ENCODE peak calls at places on chromosomes 11 and 22, in nine cellular contexts. R is fibroblast of lung, V is GM20000, H is esophagus squamous epithelium, W is astrocyte, F is GM06990, D is cardiac fibroblast, Y is prostate gland, O is heart left ventricle. X is an unnamed sample.

GRCh38 chr22:20605328-20605727 is 97.9 kb downstream of the MED15 start:
- DNase-seq in O (no peak), R (no peak), V (no peak), D (no peak), W (no peak), F (no peak), H (no peak), Y (no peak), X (no peak)

GRCh38 chr11:67422894-67423293 is 5.4 kb upstream of the RPS6KB2 start:
- DNase-seq in D (no peak), O (no peak), F (no peak), R (no peak), H (no peak), Y (no peak), V (no peak), W (no peak), X (no peak)

GRCh38 chr22:19968450-19968891 is 26.9 kb upstream of the TXNRD2 start:
- DNase-seq in R (no peak), D (no peak), H (no peak), O (no peak), W (no peak), F (no peak), V (no peak), Y (no peak), X (no peak)

GRCh38 chr11:117183724-117184349 is 5.3 kb downstream of the SIDT2 start:
- DNase-seq in R (no peak), D (no peak), Y (peak), H (no peak), F (no peak), O (no peak), W (no peak), V (no peak), X (no peak)

GRCh38 chr11:70082829-70083228 is 4.7 kb downstream of the ANO1 start:
- DNase-seq in D (no peak), W (no peak), Y (no peak), H (no peak), V (no peak), O (no peak), F (no peak), R (no peak), X (no peak)

GRCh38 chr22:49398115-49398514 is 429.6 kb downstream of the BRD1 start:
- DNase-seq in Y (peak), F (no peak), W (no peak), O (no peak), H (no peak), R (no peak), V (no peak), D (no peak), X (no peak)

GRCh38 chr11:128937480-128937879 is 5.2 kb downstream of the TP53AIP1 start:
- DNase-seq in F (no peak), V (no peak), D (no peak), O (no peak), Y (no peak), R (no peak), H (no peak), W (no peak), X (no peak)

GRCh38 chr11:3223932-3224729 is 5.5 kb upstream of the MRGPRG start:
- DNase-seq in V (no peak), W (no peak), H (no peak), Y (no peak), O (no peak), D (no peak), R (no peak), F (no peak), X (no peak)

GRCh38 chr22:42939941-42940653 is 74.9 kb downstream of the PACSIN2 start:
- DNase-seq in W (peak), R (peak), O (peak), F (no peak), V (no peak), D (peak), H (no peak), Y (peak), X (no peak)

GRCh38 chr22:31241936-31242335 is 29.8 kb downstream of the LIMK2 start:
- DNase-seq in W (peak), Y (no peak), R (peak), H (no peak), F (no peak), V (no peak), O (no peak), D (peak), X (no peak)

GRCh38 chr22:42623756-42624446 is 9.2 kb upstream of the POLDIP3 start:
- DNase-seq in F (no peak), V (no peak), D (no peak), W (no peak), R (no peak), H (no peak), O (no peak), Y (no peak), X (no peak)

GRCh38 chr11:48013269-48013901 is 33.0 kb downstream of the PTPRJ start:
- DNase-seq in D (no peak), W (no peak), R (peak), H (no peak), F (peak), Y (peak), O (peak), V (peak), X (peak)

GRCh38 chr11:128766687-128767086 is 72.8 kb downstream of the FLI1 start:
- DNase-seq in D (peak), V (no peak), H (no peak), O (peak), W (no peak), Y (no peak), R (peak), F (no peak), X (no peak)

GRCh38 chr11:116534270-116534975 is 238.4 kb downstream of the BUD13 start:
- DNase-seq in D (no peak), R (no peak), V (no peak), Y (no peak), F (no peak), H (no peak), O (no peak), W (no peak), X (no peak)

GRCh38 chr11:128171496-128171895 is 415.9 kb downstream of the ETS1 start:
- DNase-seq in R (peak), O (no peak), F (no peak), Y (no peak), W (peak), H (no peak), D (peak), V (no peak), X (no peak)

GRCh38 chr11:87445002-87445401 is 407.3 kb downstream of the TMEM135 start:
- DNase-seq in V (no peak), F (no peak), Y (no peak), O (no peak), D (no peak), R (peak), W (peak), H (no peak), X (no peak)

DNA sequence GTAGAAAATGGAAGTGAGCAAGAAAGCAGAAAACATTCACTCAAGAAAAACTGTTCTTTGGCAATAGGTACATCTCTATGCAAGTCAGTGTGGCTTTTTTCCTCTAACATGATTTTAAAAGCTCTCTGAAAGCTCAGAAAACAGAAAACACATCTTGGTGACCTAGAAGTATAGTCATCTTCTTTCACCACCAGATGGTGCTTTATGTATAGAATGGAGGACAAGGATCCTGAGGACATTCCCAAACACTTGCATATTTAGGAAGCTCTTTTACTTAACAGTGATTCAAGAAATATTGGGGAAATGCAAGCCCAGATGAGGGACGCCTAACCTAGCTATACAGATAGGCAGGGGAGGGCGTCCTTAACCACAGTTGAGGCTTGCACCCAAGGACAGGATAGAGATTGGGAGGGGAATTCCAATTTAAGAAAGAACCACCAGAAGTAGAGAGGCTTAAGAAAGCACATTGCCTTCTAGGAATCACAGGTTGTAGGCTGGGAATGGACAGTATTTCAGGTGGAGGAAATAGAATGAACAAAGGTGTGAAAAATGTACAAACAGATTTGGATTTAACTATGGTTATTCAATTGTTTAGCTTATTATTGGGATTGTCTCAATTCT is 13.8 kb upstream of the CCDC81 start:
- DNase-seq in R (peak), O (no peak), H (no peak), W (peak), D (peak), F (no peak), V (no peak), Y (no peak), X (peak)
- TF ChIP-seq CTCF in R (peak), O (no peak), H (peak), W (peak), D (peak), F (no peak), V (no peak), Y (no peak), X (peak)

DNA sequence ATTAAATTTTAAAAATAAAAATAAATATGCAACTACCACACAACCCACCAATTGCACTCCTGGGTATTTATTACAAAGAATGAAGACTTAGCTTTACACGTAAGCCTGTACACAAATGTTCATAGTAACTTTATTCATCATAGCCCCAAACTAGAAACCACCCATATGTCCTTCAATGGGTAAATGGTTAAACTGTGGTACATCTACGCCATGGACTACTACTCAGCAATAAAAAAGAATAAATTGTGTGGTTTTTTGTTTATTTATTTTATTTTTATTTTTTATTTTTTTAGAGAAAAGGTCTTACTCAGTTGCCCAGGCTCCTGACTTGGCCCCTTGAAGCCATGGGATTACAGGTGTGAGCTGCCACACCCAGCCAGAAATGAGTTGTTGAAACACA is 14.6 kb downstream of the GAL start:
- DNase-seq in W (no peak), V (no peak), Y (no peak), F (no peak), D (no peak), R (no peak), H (no peak), O (no peak), X (no peak)
- TF ChIP-seq CTCF in W (no peak), V (no peak), Y (no peak), F (no peak), D (no peak), R (no peak), H (no peak), O (no peak), X (no peak)

GRCh38 chr22:22195265-22196017 is 49.1 kb upstream of the VPREB1 start:
- DNase-seq in D (peak), W (peak), O (peak), R (peak), Y (peak), V (peak), F (peak), H (no peak), X (peak)
- TF ChIP-seq CTCF in D (peak), W (peak), O (peak), R (peak), Y (peak), V (peak), F (peak), H (peak), X (peak)

DNA sequence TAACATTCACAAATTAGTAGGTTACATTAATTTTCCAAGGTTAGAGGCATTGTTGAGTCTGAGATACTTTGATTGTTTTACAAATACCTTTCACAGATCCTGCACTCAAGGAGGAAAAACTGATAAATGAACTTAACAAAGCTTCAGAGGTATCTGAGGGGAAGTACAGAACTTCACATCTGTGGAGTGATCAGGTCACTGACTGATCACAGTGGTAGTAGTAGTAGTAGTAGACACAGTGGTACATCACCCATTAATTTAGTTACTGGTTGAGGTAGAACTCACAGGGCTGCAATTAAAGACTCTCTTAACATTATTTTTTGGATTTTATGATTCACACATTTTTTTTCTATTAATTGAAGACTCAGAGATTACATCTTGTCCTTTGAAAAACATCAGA is 56.7 kb downstream of the DCUN1D5 start:
- DNase-seq in F (no peak), D (no peak), O (no peak), Y (no peak), W (no peak), R (no peak), H (no peak), V (no peak), X (no peak)
- TF ChIP-seq CTCF in F (no peak), D (no peak), O (no peak), Y (no peak), W (no peak), R (no peak), H (no peak), V (no peak), X (no peak)

DNA sequence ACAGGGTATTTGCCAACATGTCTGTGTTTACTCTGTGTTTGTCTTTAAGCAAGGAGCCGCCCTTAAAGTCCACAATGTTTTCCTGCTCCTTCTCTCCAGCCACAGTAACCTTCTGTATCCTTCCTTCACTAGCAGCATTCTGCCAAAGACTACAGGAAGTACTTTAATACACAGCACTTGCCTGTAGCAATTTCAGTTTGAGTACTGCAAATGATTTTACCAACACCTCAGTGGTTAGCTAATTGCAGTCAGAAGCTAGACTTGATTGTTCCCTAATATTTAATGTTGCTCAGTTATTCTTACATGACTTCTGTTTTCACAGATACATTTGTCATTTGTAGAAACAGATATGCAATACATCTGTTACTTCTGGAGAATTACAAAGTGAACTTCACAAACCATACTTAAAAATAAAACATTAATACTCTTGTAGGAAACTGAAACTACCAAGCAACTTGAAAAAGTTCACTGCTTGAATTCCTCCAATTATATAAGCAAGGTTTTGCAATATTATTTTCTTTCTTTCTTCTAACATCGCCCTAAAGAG is 69.1 kb downstream of the FCHSD2 start:
- DNase-seq in H (no peak), R (peak), D (peak), W (no peak), V (peak), Y (peak), F (peak), O (no peak), X (peak)
- TF ChIP-seq CTCF in H (no peak), R (no peak), D (no peak), W (no peak), V (no peak), Y (no peak), F (no peak), O (no peak), X (no peak)

GRCh38 chr11:125873881-125874555 is 13.4 kb upstream of the HYLS1 start:
- DNase-seq in W (no peak), F (no peak), O (no peak), Y (no peak), H (no peak), V (no peak), R (no peak), D (no peak), X (no peak)
- TF ChIP-seq CTCF in W (no peak), F (no peak), O (no peak), Y (no peak), H (no peak), V (no peak), R (no peak), D (no peak), X (no peak)

GRCh38 chr11:842370-843002 is at the start of the genes POLR2L and TSPAN4:
- DNase-seq in F (peak), W (peak), R (peak), Y (peak), H (peak), O (peak), V (peak), D (peak), X (peak)

GRCh38 chr11:843086-843704 is 543 bp downstream of the TSPAN4 start:
- DNase-seq in O (no peak), F (no peak), Y (no peak), R (no peak), V (no peak), H (no peak), W (no peak), D (no peak), X (no peak)

GRCh38 chr11:845872-846271 is 3.2 kb downstream of the TSPAN4 start:
- DNase-seq in D (peak), F (no peak), Y (no peak), H (no peak), W (no peak), R (no peak), O (no peak), V (no peak), X (no peak)

GRCh38 chr11:844693-845644 is 2.3 kb downstream of the TSPAN4 start:
- DNase-seq in W (peak), D (peak), R (peak), O (peak), H (no peak), V (peak), Y (peak), F (no peak), X (peak)

DNA sequence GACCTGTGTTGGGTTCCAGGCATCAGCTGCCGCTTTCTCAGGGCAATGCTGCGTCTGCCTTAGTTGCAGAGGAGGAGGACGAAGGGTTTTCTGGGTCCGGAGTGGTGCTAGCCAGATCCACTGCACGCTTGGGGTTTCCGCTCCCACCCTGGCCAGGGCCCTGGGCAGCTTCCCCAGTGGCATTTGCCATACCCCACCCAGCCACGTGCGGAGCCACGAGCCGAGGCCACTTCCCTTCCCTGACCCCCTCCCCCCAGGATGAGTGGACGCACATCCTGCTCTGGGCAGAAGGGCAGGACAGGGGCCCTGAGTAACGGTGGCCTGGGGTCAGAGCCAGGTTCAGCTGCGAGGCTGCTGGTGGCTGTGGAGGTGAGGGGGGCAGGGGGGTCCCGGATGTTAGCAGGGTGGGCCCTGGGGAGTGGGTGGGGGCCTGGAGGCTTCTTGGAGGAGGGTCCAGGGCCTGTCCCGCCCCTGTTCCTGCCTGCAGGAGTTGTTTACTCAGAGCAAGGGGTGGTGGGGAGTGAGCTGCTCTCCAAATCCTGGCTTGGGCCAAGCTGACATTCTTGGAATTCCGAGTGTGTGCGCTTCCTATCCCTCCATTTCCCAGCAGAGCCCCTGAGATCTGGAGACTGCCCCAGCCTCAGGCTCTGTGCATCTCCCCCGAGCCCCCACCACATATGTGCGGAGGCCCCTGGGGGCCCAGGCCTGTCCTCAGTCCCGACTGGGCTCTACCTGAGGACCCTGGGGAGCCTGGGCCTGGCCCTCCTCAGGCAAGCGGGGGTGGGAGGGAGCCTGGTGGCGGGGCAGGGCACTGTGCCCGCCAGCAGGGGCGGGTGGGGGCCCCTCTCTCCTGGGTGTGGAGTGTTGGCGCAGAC is 1.4 kb downstream of the TSPAN4 start:
- DNase-seq in F (no peak), Y (peak), V (no peak), W (peak), R (peak), O (peak), D (peak), H (no peak), X (no peak)
- TF ChIP-seq CTCF in F (no peak), Y (no peak), V (no peak), W (no peak), R (no peak), O (peak), D (no peak), H (no peak), X (no peak)

GRCh38 chr11:77372736-77373135 is 71.2 kb upstream of the GDPD4 start:
- DNase-seq in V (no peak), D (no peak), F (no peak), W (no peak), R (no peak), Y (no peak), O (no peak), H (no peak), X (no peak)

GRCh38 chr11:77374611-77375031 is 73.1 kb upstream of the GDPD4 start:
- DNase-seq in H (no peak), Y (peak), F (no peak), D (no peak), O (no peak), W (peak), V (no peak), R (peak), X (no peak)

GRCh38 chr11:77374108-77374507 is 72.6 kb upstream of the GDPD4 start:
- DNase-seq in W (peak), F (no peak), O (no peak), D (no peak), H (no peak), R (peak), Y (no peak), V (no peak), X (no peak)

GRCh38 chr11:77371646-77372045 is 70.2 kb upstream of the GDPD4 start:
- DNase-seq in Y (no peak), W (no peak), D (no peak), H (no peak), F (no peak), V (no peak), R (no peak), O (no peak), X (no peak)

DNA sequence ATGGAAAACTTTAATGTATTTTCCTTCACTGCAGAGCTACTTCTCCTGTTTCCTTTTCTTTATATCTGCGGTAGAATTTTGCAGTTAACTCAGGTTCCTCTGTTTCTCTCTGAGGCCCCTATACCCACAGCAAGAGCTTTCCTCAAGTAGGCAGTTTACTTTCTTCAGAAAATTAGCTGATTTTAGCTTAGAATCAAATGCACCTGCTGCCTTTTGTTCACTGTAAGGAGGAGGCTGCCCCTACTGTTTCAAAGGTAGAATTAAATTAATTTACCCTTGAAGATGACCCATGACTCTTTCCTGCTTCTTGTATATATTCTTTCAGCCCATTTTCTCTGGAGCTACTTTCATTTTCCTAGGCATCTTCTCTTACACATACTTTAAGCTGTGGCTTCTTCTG is 68.7 kb upstream of the GDPD4 start:
- DNase-seq in F (no peak), O (no peak), Y (no peak), R (no peak), H (no peak), W (no peak), D (no peak), V (no peak), X (no peak)
- TF ChIP-seq CTCF in F (no peak), O (no peak), Y (no peak), R (no peak), H (no peak), W (no peak), D (no peak), V (no peak), X (no peak)